ENCODE peak calls at places on chromosomes 12 and 14, in five cellular contexts. One of them, this sample, is unnamed.

GRCh38 chr12:20434993-20435392 is 66.7 kb downstream of the PDE3A start:
- DNase-seq in stomach: no peak
- DNase-seq in HCT116: no peak
- DNase-seq in Panc1: no peak
- DNase-seq in mammary epithelial cell: no peak
- DNase-seq in this sample: no peak

GRCh38 chr12:104520242-104520900 is 63.6 kb downstream of the CHST11 start:
- DNase-seq in stomach: no peak
- DNase-seq in mammary epithelial cell: no peak
- DNase-seq in Panc1: no peak
- DNase-seq in HCT116: no peak
- DNase-seq in this sample: no peak

GRCh38 chr12:55728185-55728931 is 451 bp downstream of the CD63 start:
- DNase-seq in Panc1: no peak
- DNase-seq in HCT116: no peak
- DNase-seq in mammary epithelial cell: peak; percentile 44
- DNase-seq in stomach: peak; percentile 77
- DNase-seq in this sample: peak; percentile 78

GRCh38 chr12:119320678-119321077 is 13.9 kb upstream of the CCDC60 start:
- DNase-seq in mammary epithelial cell: no peak
- DNase-seq in Panc1: no peak
- DNase-seq in HCT116: no peak
- DNase-seq in stomach: no peak
- DNase-seq in this sample: no peak

GRCh38 chr12:132506730-132507538 is 17.0 kb downstream of the FBRSL1 start:
- DNase-seq in HCT116: no peak
- DNase-seq in stomach: peak; percentile 76
- DNase-seq in mammary epithelial cell: no peak
- DNase-seq in Panc1: no peak
- DNase-seq in this sample: peak; percentile 39

GRCh38 chr12:71626098-71626497 is 37.5 kb downstream of the ZFC3H1 start:
- DNase-seq in Panc1: no peak
- DNase-seq in mammary epithelial cell: no peak
- DNase-seq in HCT116: no peak
- DNase-seq in stomach: no peak
- DNase-seq in this sample: no peak

GRCh38 chr12:70823182-70823976 is 97.2 kb downstream of the PTPRR start:
- DNase-seq in HCT116: no peak
- DNase-seq in mammary epithelial cell: no peak
- DNase-seq in stomach: no peak
- DNase-seq in Panc1: no peak
- DNase-seq in this sample: no peak

GRCh38 chr12:132438139-132438700 is 51.7 kb upstream of the FBRSL1 start:
- DNase-seq in Panc1: no peak
- DNase-seq in mammary epithelial cell: no peak
- DNase-seq in stomach: no peak
- DNase-seq in HCT116: no peak
- DNase-seq in this sample: no peak

GRCh38 chr12:5442251-5443006 is 10.5 kb downstream of the NTF3 start:
- DNase-seq in stomach: no peak
- DNase-seq in Panc1: no peak
- DNase-seq in HCT116: peak; percentile 39
- DNase-seq in mammary epithelial cell: peak; percentile 43
- DNase-seq in this sample: no peak

GRCh38 chr12:82686223-82687019 is at the start of gene TMTC2:
- DNase-seq in mammary epithelial cell: peak; percentile 92
- DNase-seq in HCT116: peak; percentile 76
- DNase-seq in Panc1: peak; percentile 39
- DNase-seq in stomach: peak; percentile 95
- DNase-seq in this sample: peak; percentile 83

GRCh38 chr12:116919247-116919671 is 8.5 kb downstream of the FBXW8 start:
- DNase-seq in HCT116: no peak
- DNase-seq in mammary epithelial cell: no peak
- DNase-seq in stomach: no peak
- DNase-seq in Panc1: no peak
- DNase-seq in this sample: no peak

GRCh38 chr12:71157601-71158233 is at the start of gene TSPAN8:
- DNase-seq in stomach: peak; percentile 66
- DNase-seq in HCT116: no peak
- DNase-seq in mammary epithelial cell: no peak
- DNase-seq in Panc1: no peak
- DNase-seq in this sample: no peak

GRCh38 chr12:48973992-48974673 is 2.6 kb upstream of the WNT10B start:
- DNase-seq in HCT116: no peak
- DNase-seq in Panc1: no peak
- DNase-seq in mammary epithelial cell: no peak
- DNase-seq in stomach: peak; percentile 60
- DNase-seq in this sample: peak; percentile 51

GRCh38 chr14:76755610-76756390 is 5.5 kb upstream of the VASH1 start:
- DNase-seq in Panc1: no peak
- DNase-seq in mammary epithelial cell: no peak
- DNase-seq in stomach: no peak
- DNase-seq in HCT116: no peak
- DNase-seq in this sample: no peak

GRCh38 chr12:53571295-53571694 is 54.9 kb downstream of the ATF7 start:
- DNase-seq in mammary epithelial cell: no peak
- DNase-seq in Panc1: no peak
- DNase-seq in HCT116: no peak
- DNase-seq in stomach: no peak
- DNase-seq in this sample: no peak

GRCh38 chr14:66405158-66405557 is 81.0 kb upstream of the CCDC196 start:
- DNase-seq in mammary epithelial cell: peak; percentile 21
- DNase-seq in stomach: no peak
- DNase-seq in Panc1: no peak
- DNase-seq in HCT116: no peak
- DNase-seq in this sample: no peak

GRCh38 chr14:37697489-37698121 is 102.2 kb downstream of the TTC6 start:
- DNase-seq in stomach: no peak
- DNase-seq in Panc1: no peak
- DNase-seq in mammary epithelial cell: peak; percentile 50
- DNase-seq in HCT116: no peak
- DNase-seq in this sample: no peak

GRCh38 chr12:53996188-53996885 is 3.6 kb upstream of the HOXC9 start:
- DNase-seq in HCT116: no peak
- DNase-seq in Panc1: no peak
- DNase-seq in stomach: no peak
- DNase-seq in mammary epithelial cell: no peak
- DNase-seq in this sample: no peak

GRCh38 chr12:64998327-64999156 is 122.6 kb downstream of the WIF1 start:
- DNase-seq in HCT116: no peak
- DNase-seq in mammary epithelial cell: peak; percentile 73
- DNase-seq in Panc1: no peak
- DNase-seq in stomach: no peak
- DNase-seq in this sample: no peak

GRCh38 chr12:30953946-30954766 is 27.6 kb downstream of the TSPAN11 start:
- DNase-seq in HCT116: no peak
- DNase-seq in Panc1: no peak
- DNase-seq in mammary epithelial cell: no peak
- DNase-seq in stomach: no peak
- DNase-seq in this sample: no peak

GRCh38 chr14:98103705-98104104 is 1168.3 kb downstream of the BCL11B start:
- DNase-seq in Panc1: no peak
- DNase-seq in stomach: no peak
- DNase-seq in mammary epithelial cell: no peak
- DNase-seq in HCT116: no peak
- DNase-seq in this sample: no peak

GRCh38 chr14:72855913-72856312 is 38.0 kb downstream of the DPF3 start:
- DNase-seq in HCT116: no peak
- DNase-seq in Panc1: no peak
- DNase-seq in mammary epithelial cell: peak; percentile 88
- DNase-seq in stomach: no peak
- DNase-seq in this sample: no peak

GRCh38 chr12:119803391-119803791 is 73.7 kb downstream of the CIT start:
- DNase-seq in stomach: no peak
- DNase-seq in HCT116: no peak
- DNase-seq in mammary epithelial cell: no peak
- DNase-seq in Panc1: no peak
- DNase-seq in this sample: no peak

GRCh38 chr12:111687952-111688351 is 2.1 kb downstream of the ACAD10 start:
- DNase-seq in mammary epithelial cell: no peak
- DNase-seq in Panc1: no peak
- DNase-seq in stomach: no peak
- DNase-seq in HCT116: no peak
- DNase-seq in this sample: no peak

GRCh38 chr14:94540031-94540794 is 21.0 kb upstream of the SERPINA4 start:
- DNase-seq in mammary epithelial cell: no peak
- DNase-seq in Panc1: no peak
- DNase-seq in stomach: no peak
- DNase-seq in HCT116: no peak
- DNase-seq in this sample: no peak
- H3K4me3 ChIP-seq in mammary epithelial cell: no peak overlapping the region
- H3K4me3 ChIP-seq in Panc1: no peak overlapping the region
- H3K4me3 ChIP-seq in stomach: no peak overlapping the region
- H3K4me3 ChIP-seq in HCT116: no peak overlapping the region
- H3K4me3 ChIP-seq in this sample: no peak overlapping the region

DNA sequence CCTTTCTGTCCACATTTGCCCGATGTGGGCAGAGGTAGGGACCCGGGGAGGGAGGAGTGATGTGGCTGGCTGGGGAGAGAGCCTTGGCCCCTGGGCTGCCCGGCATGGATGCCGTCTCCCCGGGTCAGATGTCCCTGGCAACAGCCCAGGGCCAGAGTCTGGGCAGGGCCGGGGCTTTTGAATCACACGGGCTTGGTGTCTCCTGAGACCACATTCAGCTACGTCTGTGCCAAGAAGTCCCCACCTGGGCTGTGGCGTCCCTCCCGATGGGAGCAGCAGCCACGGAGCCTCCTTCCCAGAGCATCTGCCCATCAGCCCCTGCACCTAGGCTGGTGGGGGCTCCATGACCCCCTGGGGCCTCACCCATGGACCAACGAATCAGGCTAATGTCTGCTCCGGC is 109.3 kb downstream of the RFLNA start:
- DNase-seq in Panc1: no peak
- DNase-seq in mammary epithelial cell: no peak
- DNase-seq in HCT116: no peak
- DNase-seq in stomach: no peak
- DNase-seq in this sample: no peak
- H3K4me1 ChIP-seq in Panc1: peaks cover 24% of the 10 kb centered on the region
- H3K4me1 ChIP-seq in mammary epithelial cell: no peaks in the 10 kb centered on the region
- H3K4me1 ChIP-seq in HCT116: no peaks in the 10 kb centered on the region
- H3K4me1 ChIP-seq in stomach: peaks cover 29% of the 10 kb centered on the region
- H3K4me1 ChIP-seq in this sample: no peaks in the 10 kb centered on the region

DNA sequence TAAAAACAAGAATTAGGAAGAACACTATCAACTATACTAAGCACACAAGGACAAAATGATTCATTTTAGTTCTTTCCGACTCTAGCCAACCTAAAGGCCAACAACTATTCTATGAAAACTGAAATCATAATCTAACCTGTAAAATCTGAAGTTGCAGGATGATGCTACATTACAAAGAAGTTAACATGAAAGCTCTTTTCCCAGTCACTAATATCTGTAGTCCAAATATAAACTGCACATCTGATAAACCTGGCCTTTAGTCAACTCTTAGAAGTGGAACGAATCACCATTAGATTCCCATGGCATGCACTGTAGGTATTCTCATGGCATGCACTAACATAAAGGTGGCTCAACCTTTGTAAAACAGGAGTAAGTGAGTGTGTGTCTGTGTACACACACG is 41.7 kb downstream of the BLTP3B start:
- DNase-seq in stomach: no peak
- DNase-seq in mammary epithelial cell: no peak
- DNase-seq in HCT116: no peak
- DNase-seq in Panc1: no peak
- DNase-seq in this sample: no peak
- H3K36me3 ChIP-seq in stomach: peaks cover 10% of the 10 kb centered on the region
- H3K36me3 ChIP-seq in mammary epithelial cell: peaks cover 2% of the 10 kb centered on the region
- H3K36me3 ChIP-seq in HCT116: no peaks in the 10 kb centered on the region
- H3K36me3 ChIP-seq in Panc1: peaks cover 3% of the 10 kb centered on the region
- H3K36me3 ChIP-seq in this sample: peaks cover 6% of the 10 kb centered on the region

GRCh38 chr12:1692895-1693294 is 2.0 kb downstream of the ADIPOR2 start:
- DNase-seq in mammary epithelial cell: no peak
- DNase-seq in stomach: no peak
- DNase-seq in HCT116: no peak
- DNase-seq in Panc1: no peak
- DNase-seq in this sample: no peak
- H3K4me3 ChIP-seq in mammary epithelial cell: no peak overlapping the region
- H3K4me3 ChIP-seq in stomach: peak overlapping the region; percentile 94
- H3K4me3 ChIP-seq in HCT116: no peak overlapping the region
- H3K4me3 ChIP-seq in Panc1: no peak overlapping the region
- H3K4me3 ChIP-seq in this sample: peak overlapping the region; percentile 5

This sample was measured in HAP-1.